ENCODE peak calls at places on chromosomes 5 and 9, in four cellular contexts. T, K, E and L are unnamed samples.
A peak's percentile ranks its signal among the peaks of the same experiment; 100 is the strongest.

GRCh38 chr9:126697350-126697749 is 83.6 kb downstream of the LMX1B start:
- DNase-seq in T (no peak), E (no peak), K (no peak), L (peak; percentile 12)

GRCh38 chr5:77709340-77709739 is 66.8 kb downstream of the TBCA start:
- DNase-seq in E (no peak), K (no peak), T (no peak), L (no peak)

GRCh38 chr5:57386958-57387357 is 95.7 kb downstream of the ACTBL2 start:
- DNase-seq in E (no peak), T (no peak), K (no peak), L (no peak)

GRCh38 chr5:159340511-159340910 is 10.2 kb upstream of the IL12B start:
- DNase-seq in T (no peak), E (no peak), K (no peak), L (no peak)

GRCh38 chr9:127170652-127171051 is 48.2 kb upstream of the ANGPTL2 start:
- DNase-seq in T (peak; percentile 10), E (no peak), K (no peak), L (no peak)

GRCh38 chr5:14057289-14057688 is 85.9 kb upstream of the TRIO start:
- DNase-seq in K (no peak), E (no peak), T (no peak), L (no peak)

GRCh38 chr9:93931905-93932304 is 23.2 kb downstream of the BARX1 start:
- DNase-seq in K (no peak), E (no peak), T (no peak), L (no peak)

GRCh38 chr9:73200694-73201432 is 49.2 kb downstream of the ANXA1 start:
- DNase-seq in E (no peak), K (no peak), T (no peak), L (no peak)

GRCh38 chr9:100579665-100580064 is 1.8 kb downstream of the CAVIN4 start:
- DNase-seq in T (no peak), E (no peak), K (no peak), L (no peak)

DNA sequence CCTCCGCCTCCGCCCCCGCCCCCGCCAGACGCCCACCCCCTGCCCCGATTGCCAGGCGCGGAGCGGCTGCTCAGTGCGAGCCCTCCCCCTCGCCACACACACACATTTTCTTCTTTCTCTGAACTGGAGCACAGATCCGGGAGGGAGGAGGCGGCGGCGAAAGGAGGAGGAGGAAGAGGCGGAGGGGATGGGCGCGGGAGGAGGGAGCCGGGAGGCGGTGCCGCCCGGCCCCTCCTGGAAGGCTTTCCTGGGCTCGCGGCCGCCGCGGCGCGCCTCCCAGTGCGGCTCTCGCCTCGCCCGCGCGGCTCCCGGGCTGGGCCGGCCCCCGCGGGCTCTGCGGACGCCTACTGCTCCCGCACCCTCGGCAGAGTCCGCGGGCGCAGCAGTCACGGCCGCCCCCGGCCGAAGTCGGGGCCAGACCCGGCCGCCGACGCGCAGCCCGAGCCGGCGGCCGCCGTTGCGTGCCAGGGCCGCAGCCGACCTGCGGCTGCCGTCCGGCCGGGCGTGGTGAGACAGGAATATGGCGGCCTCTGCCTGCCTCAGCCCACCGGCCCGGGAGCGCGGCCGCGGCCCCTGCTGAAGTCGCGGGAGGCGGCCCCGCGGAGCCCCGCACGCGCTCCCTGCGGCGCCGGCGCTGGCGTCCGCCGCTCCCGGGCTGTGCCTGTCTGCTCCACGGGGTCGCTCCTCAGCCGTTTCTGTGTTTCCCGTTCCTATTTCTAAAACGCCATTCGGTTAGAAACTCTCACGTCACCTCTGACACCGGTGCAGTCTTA is 401 bp upstream of the GNAQ start:
- DNase-seq in K (peak; percentile 88), E (peak; percentile 93), T (peak; percentile 93), L (peak; percentile 95)
- TF ChIP-seq EP300 in K (peak; percentile 89), E (no peak), T (no peak), L (no peak)

GRCh38 chr9:28805197-28805596 is 1231.9 kb upstream of the C9orf72 start:
- DNase-seq in E (no peak), T (no peak), K (no peak), L (no peak)

GRCh38 chr9:28810375-28811075 is 1237.2 kb upstream of the C9orf72 start:
- DNase-seq in K (no peak), E (no peak), T (no peak), L (no peak)

GRCh38 chr9:28808042-28808441 is 1234.8 kb upstream of the C9orf72 start:
- DNase-seq in T (no peak), E (no peak), K (no peak), L (no peak)
- TF ChIP-seq EP300 in T (no peak), E (no peak), K (no peak), L (no peak)

DNA sequence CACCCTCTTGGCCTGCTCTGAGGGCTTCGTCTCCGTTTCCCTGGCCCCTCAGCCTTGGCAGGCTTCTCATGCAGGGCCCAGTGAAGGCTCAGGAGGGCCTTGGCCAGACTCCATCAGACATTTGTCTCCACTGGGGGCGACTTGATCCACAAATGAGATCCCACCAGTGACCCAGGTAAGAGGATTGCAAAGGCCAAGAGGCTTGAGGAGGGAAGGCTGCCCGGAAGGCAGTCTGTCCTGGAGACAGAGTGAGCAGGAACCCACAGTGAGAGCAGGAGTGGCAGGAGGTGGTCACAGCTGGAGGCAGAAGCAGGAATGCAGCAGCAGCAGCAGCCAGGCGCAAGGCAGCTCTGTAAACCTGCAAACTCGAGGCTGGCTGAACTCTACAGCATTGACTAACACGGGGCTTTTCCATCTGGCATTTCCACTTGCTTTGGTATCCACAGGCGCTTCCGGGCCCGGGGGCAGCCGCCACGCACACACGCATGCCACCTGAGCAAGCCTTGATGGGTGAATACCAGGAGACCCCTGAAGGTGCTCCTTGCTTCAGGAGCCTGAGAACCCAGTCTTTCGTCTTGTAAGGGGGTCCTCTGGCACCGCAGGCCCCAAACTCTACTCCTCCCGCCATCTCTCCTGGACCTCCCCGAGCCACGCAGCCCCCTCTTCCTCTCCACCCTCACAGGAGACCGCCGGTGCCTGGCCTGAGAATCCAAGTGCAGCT is 14.7 kb downstream of the MGAT1 start:
- DNase-seq in T (no peak), E (no peak), K (no peak), L (no peak)
- TF ChIP-seq EP300 in T (no peak), E (no peak), K (no peak), L (no peak)

GRCh38 chr5:5572010-5572982 is 149.8 kb downstream of the ICE1 start:
- DNase-seq in E (peak; percentile 13), T (peak; percentile 44), K (peak; percentile 15), L (no peak)

GRCh38 chr5:5575461-5575860 is 153.0 kb downstream of the ICE1 start:
- DNase-seq in E (no peak), K (no peak), T (no peak), L (no peak)

GRCh38 chr5:5570646-5571045 is 148.2 kb downstream of the ICE1 start:
- DNase-seq in E (no peak), K (no peak), T (no peak), L (no peak)

GRCh38 chr5:5572983-5573797 is 150.7 kb downstream of the ICE1 start:
- DNase-seq in K (no peak), T (no peak), E (no peak), L (no peak)

DNA sequence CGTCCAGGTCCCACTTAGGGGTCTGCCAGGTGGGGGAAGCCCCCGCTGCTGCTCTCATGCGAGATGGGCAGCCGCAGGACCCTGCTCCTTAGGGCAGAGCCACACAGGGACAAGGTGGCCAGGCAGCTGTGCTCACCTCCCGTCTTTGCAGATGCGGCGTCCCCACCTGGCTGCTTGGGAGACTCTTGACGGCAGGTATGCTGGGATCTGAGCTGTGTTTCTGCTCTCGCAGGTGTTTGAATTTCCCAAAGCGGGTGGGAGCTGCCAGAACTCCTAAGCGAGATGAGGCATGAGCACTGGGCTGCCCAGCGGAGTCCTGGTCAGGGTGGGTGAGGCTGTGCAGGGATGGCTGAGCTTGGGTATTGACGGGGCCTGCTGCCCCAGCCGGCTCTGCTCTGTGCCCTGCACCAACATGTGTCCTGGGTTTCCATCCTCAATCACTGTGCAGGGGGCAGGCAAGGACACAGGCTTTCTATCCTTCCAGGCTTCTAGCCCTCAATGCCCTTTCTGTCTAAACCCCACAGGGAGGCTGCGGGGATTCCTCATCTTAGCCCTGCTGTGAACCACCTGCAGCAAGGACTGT is 151.4 kb downstream of the ICE1 start:
- DNase-seq in T (no peak), E (no peak), K (no peak), L (no peak)
- TF ChIP-seq EP300 in T (no peak), E (no peak), K (no peak), L (no peak)

GRCh38 chr9:86184125-86184524 is 75.3 kb downstream of the C9orf153 start:
- DNase-seq in E (no peak), T (no peak), K (no peak), L (peak; percentile 27)

GRCh38 chr9:86183225-86183808 is 76.1 kb downstream of the C9orf153 start:
- DNase-seq in E (no peak), K (no peak), T (no peak), L (no peak)

GRCh38 chr9:86185872-86186271 is 73.6 kb downstream of the C9orf153 start:
- DNase-seq in E (no peak), T (no peak), K (no peak), L (no peak)

GRCh38 chr9:86186696-86187095 is 72.8 kb downstream of the C9orf153 start:
- DNase-seq in T (no peak), K (no peak), E (no peak), L (no peak)

GRCh38 chr9:86187121-86187520 is 72.3 kb downstream of the C9orf153 start:
- DNase-seq in T (no peak), K (no peak), E (no peak), L (no peak)
- TF ChIP-seq EP300 in T (no peak), K (no peak), E (no peak), L (no peak)

GRCh38 chr9:108142142-108142503 is 652.6 kb upstream of the KLF4 start:
- DNase-seq in T (no peak), E (no peak), K (no peak), L (no peak)

GRCh38 chr9:108139900-108140299 is 650.3 kb upstream of the KLF4 start:
- DNase-seq in T (no peak), K (no peak), E (no peak), L (no peak)

GRCh38 chr9:108142504-108143201 is 653.1 kb upstream of the KLF4 start:
- DNase-seq in T (peak; percentile 76), K (peak; percentile 84), E (peak; percentile 85), L (no peak)
- TF ChIP-seq EP300 in T (peak; percentile 42), K (peak; percentile 99), E (peak; percentile 86), L (peak; percentile 97)

GRCh38 chr5:140549237-140550144 is 2.0 kb downstream of the EIF4EBP3 start:
- DNase-seq in T (peak; percentile 54), K (peak; percentile 56), E (peak; percentile 81), L (no peak)
- TF ChIP-seq EP300 in T (no peak), K (no peak), E (no peak), L (no peak)

DNA sequence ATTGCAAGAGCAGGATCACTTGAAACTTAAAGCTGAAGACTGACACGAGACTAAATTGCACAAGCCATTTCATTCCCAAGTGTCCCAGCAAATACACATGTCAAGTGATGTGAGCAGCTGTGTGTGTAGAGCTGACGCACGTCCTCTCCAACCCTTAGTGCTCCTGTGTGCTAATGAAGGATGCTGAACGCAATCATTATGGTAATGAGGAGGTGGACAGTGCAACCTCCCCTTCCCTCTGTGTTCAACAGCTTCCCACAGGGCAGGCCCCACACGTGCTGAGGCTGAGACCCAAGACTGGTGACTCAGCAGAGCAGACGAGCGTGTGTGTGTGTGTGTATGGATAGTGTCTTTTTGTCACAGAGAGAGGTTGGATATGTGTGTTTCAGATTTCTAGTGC is 702.1 kb downstream of the SEMA5A start:
- DNase-seq in T (no peak), K (peak; percentile 56), E (no peak), L (no peak)
- TF ChIP-seq EP300 in T (no peak), K (peak; percentile 75), E (no peak), L (no peak)